ENCODE peak calls at places on chromosomes 11 and 22, in ten cellular contexts. N is neural progenitor cell, E is adrenal gland, L is AG09309, R is IMR-90, T is upper lobe of right lung, X is fibroblast of pulmonary artery, Y is fibroblast of lung, M is sigmoid colon, I is tibial artery. P is an unnamed sample.

GRCh38 chr11:105489431-105489830 is 120.4 kb upstream of the GRIA4 start:
- DNase-seq in M (no peak), T (no peak), L (no peak), R (peak; percentile 22), Y (peak; percentile 50), E (no peak), N (peak; percentile 76), I (no peak), X (peak; percentile 35), P (no peak)

GRCh38 chr11:30763951-30764350 is 177.8 kb upstream of the MPPED2 start:
- DNase-seq in M (no peak), X (no peak), L (no peak), R (no peak), T (no peak), I (no peak), Y (no peak), N (no peak), E (no peak), P (no peak)

GRCh38 chr22:50293441-50294318 is 13.8 kb downstream of the PLXNB2 start:
- DNase-seq in M (no peak), X (peak; percentile 80), T (peak; percentile 92), R (peak; percentile 60), Y (peak; percentile 52), L (peak; percentile 17), E (peak; percentile 72), I (no peak), N (peak; percentile 94), P (no peak)

GRCh38 chr11:48082771-48083170 is 102.4 kb downstream of the PTPRJ start:
- DNase-seq in N (no peak), T (no peak), M (no peak), L (no peak), R (no peak), X (no peak), I (no peak), E (no peak), Y (no peak), P (no peak)

GRCh38 chr22:37195921-37196320 is 7.9 kb upstream of the C1QTNF6 start:
- DNase-seq in X (no peak), N (no peak), T (peak; percentile 48), E (peak; percentile 60), Y (no peak), I (peak; percentile 17), L (no peak), M (no peak), R (peak; percentile 16), P (no peak)

GRCh38 chr22:43134553-43134952 is 8.6 kb downstream of the MCAT start:
- DNase-seq in X (no peak), L (no peak), E (no peak), R (no peak), M (no peak), I (no peak), Y (no peak), N (no peak), T (no peak), P (no peak)

GRCh38 chr11:29962243-29962642 is 54.6 kb downstream of the KCNA4 start:
- DNase-seq in R (no peak), I (no peak), X (peak; percentile 3), T (no peak), L (no peak), M (no peak), Y (no peak), E (no peak), N (peak; percentile 58), P (no peak)

GRCh38 chr11:66100272-66101037 is 30.4 kb downstream of the PACS1 start:
- DNase-seq in M (peak; percentile 78), X (peak; percentile 37), E (peak; percentile 90), L (no peak), T (peak; percentile 80), Y (no peak), I (peak; percentile 65), N (no peak), R (no peak), P (peak; percentile 61)

GRCh38 chr22:17787159-17788022 is 13.1 kb upstream of the BID start:
- DNase-seq in R (no peak), L (no peak), N (no peak), I (no peak), M (no peak), X (no peak), Y (no peak), T (no peak), E (no peak), P (no peak)

GRCh38 chr11:118277312-118277711 is 13.2 kb upstream of the MPZL2 start:
- DNase-seq in T (no peak), L (no peak), M (no peak), N (no peak), X (peak; percentile 54), E (no peak), I (no peak), Y (no peak), R (peak; percentile 36), P (peak; percentile 13)

GRCh38 chr22:19069451-19069850 is 52.8 kb downstream of the DGCR2 start:
- DNase-seq in I (no peak), L (no peak), M (no peak), E (no peak), R (no peak), N (no peak), X (no peak), Y (no peak), T (no peak), P (no peak)

GRCh38 chr11:128741511-128741910 is 47.6 kb downstream of the FLI1 start:
- DNase-seq in E (no peak), Y (no peak), N (no peak), R (no peak), L (no peak), X (no peak), I (no peak), T (no peak), M (no peak), P (no peak)

GRCh38 chr11:91104237-91104636 is 881.4 kb upstream of the CHORDC1 start:
- DNase-seq in E (peak; percentile 42), M (no peak), R (peak; percentile 80), N (no peak), I (no peak), X (peak; percentile 61), L (no peak), Y (peak; percentile 84), T (no peak), P (no peak)

GRCh38 chr11:86099727-86100320 is 30.9 kb upstream of the PICALM start:
- DNase-seq in R (peak; percentile 71), N (no peak), Y (no peak), M (no peak), I (no peak), X (peak; percentile 13), E (no peak), T (no peak), L (no peak), P (no peak)

GRCh38 chr22:20852076-20852475 is 6.5 kb downstream of the PI4KA start:
- DNase-seq in Y (no peak), M (no peak), E (no peak), R (no peak), N (no peak), I (no peak), T (no peak), L (no peak), X (no peak), P (no peak)

GRCh38 chr11:120912504-120912903 is 111.4 kb upstream of the TBCEL start:
- DNase-seq in L (peak; percentile 20), N (peak; percentile 52), E (no peak), Y (peak; percentile 55), X (peak; percentile 51), M (no peak), I (no peak), R (peak; percentile 57), T (no peak), P (peak; percentile 54)
- TF ChIP-seq CTCF in L (peak; percentile 50), N (peak; percentile 48), E (no peak), Y (peak; percentile 42), X (peak; percentile 45), M (no peak), I (no peak), R (peak; percentile 43), T (peak; percentile 25), P (peak; percentile 31)

GRCh38 chr11:870418-870817 is 27.8 kb downstream of the TSPAN4 start:
- DNase-seq in T (no peak), Y (no peak), N (no peak), X (no peak), I (no peak), L (no peak), R (no peak), E (no peak), M (no peak), P (no peak)
- TF ChIP-seq CTCF in T (no peak), Y (no peak), N (no peak), X (no peak), I (no peak), L (no peak), R (no peak), E (no peak), M (no peak), P (no peak)

DNA sequence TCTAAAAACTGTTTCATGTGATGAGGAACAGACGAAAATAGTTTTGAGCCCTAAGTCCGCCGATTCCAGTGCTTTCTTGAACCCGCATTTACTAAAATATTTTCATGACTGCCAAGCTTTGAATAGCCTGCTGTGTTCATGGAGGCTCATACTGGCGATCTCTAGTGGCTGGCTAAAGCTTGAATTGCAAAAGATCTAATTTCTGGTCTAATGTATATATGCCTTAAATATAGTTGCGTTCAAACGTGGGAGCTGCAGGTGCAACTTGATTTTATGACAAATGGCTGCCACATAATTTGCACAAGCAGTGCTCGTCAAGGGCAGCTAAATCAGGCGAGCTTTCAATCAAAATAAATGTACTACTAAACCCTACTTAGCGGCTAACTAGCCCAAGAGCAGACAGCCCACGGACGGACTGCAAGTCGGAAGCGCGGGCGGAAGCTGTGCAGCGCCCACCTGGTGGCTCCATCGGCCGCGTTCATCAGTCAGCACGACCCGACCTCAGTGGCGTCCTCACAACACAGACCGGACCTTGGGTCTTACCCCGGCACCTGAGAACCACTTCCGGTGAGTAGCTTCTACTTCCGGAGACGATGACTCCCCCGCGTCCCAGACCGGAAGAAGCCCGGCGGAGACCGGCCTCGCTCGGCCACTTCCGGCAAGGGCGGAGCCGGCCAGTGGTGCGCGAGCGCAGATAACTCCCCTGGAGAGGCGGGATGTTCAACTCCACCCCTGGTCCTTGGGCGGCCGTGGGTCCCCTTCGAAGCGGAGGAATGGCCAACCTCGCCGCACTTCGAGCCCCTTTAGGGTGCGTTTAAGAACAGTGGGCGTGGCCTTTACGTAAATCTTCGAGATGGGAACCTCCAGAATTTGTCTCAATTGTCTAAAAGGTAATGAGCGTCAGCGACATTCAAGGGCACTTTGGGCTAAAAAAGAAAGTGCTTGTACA is 6.1 kb downstream of the RPL27A start:
- DNase-seq in M (peak; percentile 97), R (peak; percentile 96), Y (peak; percentile 96), X (peak; percentile 96), I (peak; percentile 90), E (peak; percentile 96), L (peak; percentile 73), T (peak; percentile 97), N (peak; percentile 97), P (peak; percentile 93)
- TF ChIP-seq CTCF in M (no peak), R (peak; percentile 20), Y (no peak), X (no peak), I (peak; percentile 21), E (peak; percentile 19), L (peak; percentile 6), T (peak; percentile 13), N (peak; percentile 32), P (no peak)

DNA sequence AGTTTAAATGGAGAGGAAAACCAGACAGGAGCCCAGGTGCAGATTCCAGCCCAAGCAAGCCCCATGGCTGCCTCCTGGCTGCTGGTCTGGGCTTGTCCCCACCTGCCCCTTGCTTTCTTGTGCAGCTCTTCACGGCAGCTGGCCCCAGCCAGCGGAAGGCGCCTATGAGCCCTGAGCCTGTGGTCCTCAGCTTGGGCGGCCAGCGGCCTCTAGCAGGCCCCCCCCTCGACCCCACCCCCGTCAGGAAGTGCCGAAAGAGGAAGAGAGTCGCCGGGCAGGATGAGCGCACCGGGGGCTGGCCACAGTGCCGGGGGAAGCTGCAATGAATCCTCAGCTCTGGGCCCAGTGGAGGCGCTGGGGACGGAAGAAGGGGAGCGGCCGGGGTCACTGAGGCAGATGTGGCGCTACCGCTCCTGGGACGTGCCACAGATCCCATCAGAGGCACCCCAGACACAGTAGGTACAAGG is 2.1 kb upstream of the DGKZ start:
- DNase-seq in E (peak; percentile 61), Y (no peak), I (peak; percentile 51), X (no peak), M (no peak), L (no peak), N (peak; percentile 55), R (no peak), T (peak; percentile 84), P (peak; percentile 76)
- TF ChIP-seq CTCF in E (no peak), Y (no peak), I (no peak), X (no peak), M (no peak), L (no peak), N (no peak), R (no peak), T (no peak), P (no peak)